ENCODE peak calls at places on chromosomes 3 and 15, in six cellular contexts. Q is glutamatergic neuron, J is endothelial cell of umbilical vein, D is mesothelial cell of epicardium, I is endothelial cell, A is iris pigment epithelial cell. T is an unnamed sample.

GRCh38 chr3:61702453-61702852 is 141.1 kb downstream of the PTPRG start:
- DNase-seq in J (no peak), I (no peak), Q (no peak), D (no peak), A (no peak), T (no peak)

GRCh38 chr3:15361494-15362214 is 29.3 kb upstream of the SH3BP5 start:
- DNase-seq in D (no peak), J (no peak), A (peak; percentile 83), Q (peak; percentile 19), I (no peak), T (no peak)

GRCh38 chr15:39583586-39584265 is 2.8 kb downstream of the THBS1 start:
- DNase-seq in D (no peak), Q (no peak), I (peak; percentile 21), A (no peak), J (peak; percentile 60), T (no peak)

GRCh38 chr3:183477801-183478456 is 49.5 kb upstream of the MCF2L2 start:
- DNase-seq in Q (no peak), J (no peak), A (no peak), D (no peak), I (no peak), T (no peak)

GRCh38 chr3:144033863-144034262 is 62.2 kb downstream of the DIPK2A start:
- DNase-seq in A (no peak), Q (no peak), I (no peak), J (no peak), D (no peak), T (no peak)

GRCh38 chr15:61063875-61064320 is 165.2 kb downstream of the RORA start:
- DNase-seq in J (no peak), A (no peak), Q (no peak), I (no peak), D (no peak), T (no peak)

GRCh38 chr3:188792788-188793187 is 379.0 kb upstream of the TPRG1 start:
- DNase-seq in D (no peak), Q (peak; percentile 56), A (peak; percentile 55), J (no peak), I (peak; percentile 39), T (no peak)

GRCh38 chr3:155741081-155741480 is 3.8 kb downstream of the PLCH1 start:
- DNase-seq in A (no peak), J (no peak), I (no peak), D (no peak), Q (no peak), T (no peak)

GRCh38 chr15:80804970-80805495 is 25.9 kb downstream of the CEMIP start:
- DNase-seq in Q (no peak), A (no peak), D (no peak), I (no peak), J (no peak), T (peak; percentile 18)

GRCh38 chr3:107574650-107575049 is 51.9 kb downstream of the BBX start:
- DNase-seq in I (peak; percentile 31), D (no peak), A (peak; percentile 51), J (peak; percentile 66), Q (no peak), T (no peak)

GRCh38 chr3:179852117-179852886 is 184.4 kb downstream of the PEX5L start:
- DNase-seq in Q (no peak), I (no peak), A (peak; percentile 73), D (no peak), J (peak; percentile 5), T (no peak)

GRCh38 chr15:75671684-75672083 is 24.0 kb downstream of the SNX33 start:
- DNase-seq in Q (no peak), A (no peak), D (no peak), I (no peak), J (no peak), T (no peak)

GRCh38 chr3:153070153-153070868 is 91.7 kb upstream of the RAP2B start:
- DNase-seq in D (no peak), J (no peak), I (no peak), A (peak; percentile 79), Q (no peak), T (no peak)

GRCh38 chr15:35329521-35329921 is 216.4 kb downstream of the DPH6 start:
- DNase-seq in A (no peak), I (no peak), J (peak; percentile 69), Q (no peak), D (no peak), T (no peak)

GRCh38 chr15:75213768-75214221 is 12.1 kb downstream of the C15orf39 start:
- DNase-seq in J (no peak), D (no peak), A (no peak), I (no peak), Q (no peak), T (no peak)

GRCh38 chr3:176120507-176120906 is 1076.8 kb downstream of the TBL1XR1 start:
- DNase-seq in A (no peak), J (no peak), Q (no peak), I (no peak), D (no peak), T (no peak)

GRCh38 chr15:65339926-65340325 is 35.4 kb downstream of the RNU5B-1 start:
- DNase-seq in Q (peak; percentile 19), D (no peak), A (no peak), J (no peak), I (peak; percentile 55), T (no peak)

GRCh38 chr3:195394700-195395099 is 48.1 kb downstream of the ACAP2 start:
- DNase-seq in Q (no peak), A (peak; percentile 66), D (no peak), I (no peak), J (no peak), T (no peak)

GRCh38 chr3:55750525-55750924 is 263.4 kb upstream of the WNT5A start:
- DNase-seq in Q (no peak), A (peak; percentile 94), D (no peak), I (no peak), J (no peak), T (no peak)

GRCh38 chr3:123388811-123389210 is 60.1 kb downstream of the ADCY5 start:
- DNase-seq in A (no peak), I (no peak), Q (no peak), J (no peak), D (no peak), T (no peak)

GRCh38 chr3:17850448-17850847 is 108.0 kb upstream of the TBC1D5 start:
- DNase-seq in Q (no peak), D (no peak), A (peak; percentile 13), J (no peak), I (no peak), T (no peak)

GRCh38 chr15:62486041-62486440 is 321.0 kb upstream of the C2CD4B start:
- DNase-seq in Q (no peak), I (no peak), A (peak; percentile 33), J (no peak), D (no peak), T (no peak)

GRCh38 chr3:72663429-72663828 is 184.8 kb downstream of the SHQ1 start:
- DNase-seq in Q (no peak), I (no peak), A (no peak), J (no peak), D (no peak), T (no peak)

GRCh38 chr3:182730675-182731042 is 62.6 kb upstream of the ATP11B start:
- DNase-seq in Q (no peak), J (no peak), I (no peak), A (no peak), D (no peak), T (no peak)

GRCh38 chr3:105518806-105519418 is 152.2 kb downstream of the ALCAM start:
- DNase-seq in J (peak; percentile 78), A (peak; percentile 68), D (no peak), I (peak; percentile 20), Q (no peak), T (peak; percentile 74)

GRCh38 chr15:47708595-47708994 is 8.7 kb upstream of the SEMA6D start:
- DNase-seq in D (no peak), I (no peak), Q (no peak), A (no peak), J (no peak), T (no peak)

GRCh38 chr3:16241225-16241624 is 23.5 kb downstream of the DPH3 start:
- DNase-seq in A (no peak), I (no peak), D (no peak), J (no peak), Q (no peak), T (no peak)

GRCh38 chr3:31356941-31357340 is 175.8 kb upstream of the STT3B start:
- DNase-seq in J (no peak), I (no peak), D (no peak), Q (no peak), A (peak; percentile 71), T (no peak)

GRCh38 chr15:92984161-92984560 is 84.0 kb downstream of the CHD2 start:
- DNase-seq in Q (no peak), D (no peak), A (no peak), J (no peak), I (no peak), T (no peak)

GRCh38 chr3:156216216-156216615 is 95.8 kb downstream of the KCNAB1 start:
- DNase-seq in I (no peak), J (no peak), D (no peak), A (no peak), Q (no peak), T (no peak)

GRCh38 chr3:65033577-65033976 is 345.8 kb upstream of the ADAMTS9 start:
- DNase-seq in Q (no peak), A (no peak), D (no peak), I (no peak), J (no peak), T (no peak)

GRCh38 chr3:146781059-146781458 is 175.9 kb upstream of the PLSCR5 start:
- DNase-seq in A (peak; percentile 13), J (no peak), Q (no peak), D (no peak), I (no peak), T (no peak)